ENCODE peak calls at places on chromosomes 4 and X, in six cellular contexts. D, C, J, F, V and K are unnamed samples.

GRCh38 chrX:45596190-45596808 is 395.6 kb upstream of the DIPK2B start:
- DNase-seq in D (no peak), C (peak), J (no peak), F (no peak), V (no peak), K (no peak)

GRCh38 chrX:46279925-46280313 is 265.3 kb downstream of the ZNF674 start:
- DNase-seq in D (no peak), C (peak), J (no peak), F (no peak), V (no peak), K (no peak)

GRCh38 chr4:46649390-46649789 is 259.5 kb upstream of the GABRA2 start:
- DNase-seq in D (no peak), C (no peak), J (no peak), F (no peak), V (no peak), K (no peak)

GRCh38 chr4:19831644-19832285 is 419.9 kb upstream of the SLIT2 start:
- DNase-seq in D (no peak), C (peak), J (no peak), F (no peak), V (no peak), K (no peak)

GRCh38 chr4:89752932-89753598 is 83.9 kb downstream of the SNCA start:
- DNase-seq in D (no peak), C (peak), J (no peak), F (peak), V (no peak), K (peak)

GRCh38 chr4:170079981-170080380 is 9.8 kb downstream of the AADAT start:
- DNase-seq in D (no peak), C (no peak), J (no peak), F (no peak), V (no peak), K (no peak)

GRCh38 chrX:37905436-37906147 is 58.2 kb upstream of the DYNLT3 start:
- DNase-seq in D (no peak), C (no peak), J (no peak), F (peak), V (no peak), K (no peak)

GRCh38 chr4:123444298-123444731 is 47.7 kb downstream of the SPRY1 start:
- DNase-seq in D (peak), C (no peak), J (no peak), F (peak), V (peak), K (no peak)

GRCh38 chr4:25993564-25994185 is 79.7 kb downstream of the SMIM20 start:
- DNase-seq in D (peak), C (no peak), J (no peak), F (no peak), V (no peak), K (no peak)

GRCh38 chr4:137253949-137254348 is 278.3 kb downstream of the PCDH18 start:
- DNase-seq in D (no peak), C (peak), J (no peak), F (peak), V (no peak), K (peak)

GRCh38 chr4:6124386-6125102 is 75.8 kb downstream of the JAKMIP1 start:
- DNase-seq in D (no peak), C (no peak), J (no peak), F (no peak), V (no peak), K (no peak)

GRCh38 chr4:152220201-152220666 is 315.7 kb downstream of the FBXW7 start:
- DNase-seq in D (no peak), C (peak), J (no peak), F (no peak), V (no peak), K (no peak)

GRCh38 chrX:50432760-50433377 is 37.8 kb downstream of the DGKK start:
- DNase-seq in D (no peak), C (no peak), J (no peak), F (no peak), V (no peak), K (no peak)

GRCh38 chr4:54439831-54440243 is 210.7 kb downstream of the PDGFRA start:
- DNase-seq in D (no peak), C (no peak), J (no peak), F (peak), V (peak), K (no peak)

GRCh38 chr4:152784490-152785195 is 4.9 kb downstream of the ARFIP1 start:
- DNase-seq in D (no peak), C (peak), J (no peak), F (peak), V (no peak), K (no peak)

GRCh38 chr4:101420661-101421060 is 73.3 kb upstream of the PPP3CA start:
- DNase-seq in D (no peak), C (peak), J (no peak), F (no peak), V (no peak), K (no peak)

GRCh38 chr4:52861879-52862604 is at the start of gene RASL11B:
- DNase-seq in D (peak), C (peak), J (peak), F (peak), V (peak), K (no peak)

GRCh38 chr4:47270226-47270888 is 193.1 kb downstream of the COMMD8 start:
- DNase-seq in D (no peak), C (no peak), J (no peak), F (no peak), V (no peak), K (no peak)

GRCh38 chrX:101195442-101196173 is 24.0 kb upstream of the DRP2 start:
- DNase-seq in D (no peak), C (no peak), J (no peak), F (no peak), V (no peak), K (no peak)

GRCh38 chrX:134773041-134773440 is 114.8 kb upstream of the PLAC1 start:
- DNase-seq in D (no peak), C (no peak), J (no peak), F (no peak), V (no peak), K (no peak)

GRCh38 chr4:77045490-77045889 is 30.3 kb downstream of the CCNI start:
- DNase-seq in D (no peak), C (peak), J (no peak), F (no peak), V (no peak), K (no peak)

GRCh38 chr4:11151500-11151899 is 277.2 kb downstream of the HS3ST1 start:
- DNase-seq in D (no peak), C (no peak), J (no peak), F (no peak), V (no peak), K (no peak)

GRCh38 chr4:59664771-59665170 is 1535.4 kb upstream of the ADGRL3 start:
- DNase-seq in D (no peak), C (no peak), J (no peak), F (no peak), V (no peak), K (no peak)

GRCh38 chrX:120262781-120263719 is 12.4 kb downstream of the ZBTB33 start:
- DNase-seq in D (no peak), C (no peak), J (no peak), F (no peak), V (no peak), K (no peak)

GRCh38 chr4:146243141-146243882 is 29.0 kb downstream of the REELD1 start:
- DNase-seq in D (peak), C (peak), J (no peak), F (peak), V (peak), K (no peak)

GRCh38 chrX:10965399-10965798 is 145.7 kb upstream of the HCCS start:
- DNase-seq in D (no peak), C (no peak), J (no peak), F (no peak), V (no peak), K (no peak)

GRCh38 chrX:136692271-136692670 is 44.3 kb downstream of the CD40LG start:
- DNase-seq in D (no peak), C (peak), J (no peak), F (peak), V (no peak), K (no peak)

GRCh38 chr4:79207281-79207680 is 118.6 kb downstream of the NAA11 start:
- DNase-seq in D (no peak), C (no peak), J (no peak), F (no peak), V (no peak), K (no peak)

GRCh38 chr4:41213563-41214157 is 682 bp downstream of the APBB2 start:
- DNase-seq in D (no peak), C (no peak), J (peak), F (no peak), V (peak), K (no peak)

GRCh38 chr4:107518076-107518475 is 202.0 kb downstream of the PAPSS1 start:
- DNase-seq in D (no peak), C (no peak), J (no peak), F (no peak), V (no peak), K (no peak)

GRCh38 chr4:107520368-107520767 is 199.7 kb downstream of the PAPSS1 start:
- DNase-seq in D (no peak), C (no peak), J (no peak), F (no peak), V (no peak), K (no peak)

DNA sequence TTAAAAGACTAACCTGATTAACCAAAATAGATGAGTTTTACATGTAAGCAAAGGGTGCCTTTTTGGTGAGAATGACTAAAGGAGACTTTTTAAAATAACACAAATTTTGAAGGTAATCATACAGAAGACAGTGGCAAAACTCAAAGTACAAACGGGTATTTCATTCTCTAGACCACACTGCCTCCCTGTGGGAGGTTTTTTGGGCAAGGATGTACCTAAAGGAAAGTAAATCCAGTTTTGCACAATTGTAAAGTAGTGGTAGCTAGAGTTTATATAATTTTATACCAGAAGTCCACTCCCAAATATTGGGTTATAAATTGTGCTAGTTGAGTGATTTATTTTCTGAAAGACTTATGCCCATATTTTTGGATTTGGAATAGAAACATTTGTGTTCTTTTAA is 201.0 kb downstream of the PAPSS1 start:
- DNase-seq in D (no peak), C (peak), J (no peak), F (peak), V (peak), K (peak)
- TF ChIP-seq CTCF in D (peak), C (peak), J (peak), F (peak), V (no peak), K (peak)

DNA sequence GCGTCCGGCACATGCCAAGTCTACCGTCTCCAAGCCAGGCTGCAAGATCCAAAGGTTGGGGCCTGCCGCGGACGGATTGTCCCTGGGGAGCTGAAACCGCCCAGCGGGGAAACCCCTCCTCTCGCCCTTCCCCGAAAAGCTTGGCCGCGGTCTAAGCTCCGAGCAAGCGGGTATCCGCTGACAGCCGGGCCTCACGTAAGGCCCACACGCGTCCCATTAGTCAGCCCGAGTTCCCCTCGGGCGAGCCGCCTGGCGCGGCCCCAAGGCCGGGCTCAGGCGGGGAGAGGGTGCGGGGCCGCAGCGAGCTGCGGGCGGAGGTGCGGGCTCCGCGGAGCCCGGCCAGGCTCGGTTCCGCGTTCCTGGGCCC is 6.9 kb upstream of the BCOR start:
- DNase-seq in D (no peak), C (no peak), J (peak), F (no peak), V (no peak), K (no peak)
- H3K4me3 ChIP-seq in D (peak), C (peak), J (peak), F (peak), V (peak), K (peak)

GRCh38 chrX:1661048-1661921 is 46.4 kb downstream of the ASMT start:
- DNase-seq in D (peak), C (no peak), J (peak), F (no peak), V (peak), K (no peak)

GRCh38 chrX:1659664-1660461 is 45.0 kb downstream of the ASMT start:
- DNase-seq in D (no peak), C (no peak), J (peak), F (no peak), V (no peak), K (no peak)

GRCh38 chrX:1656379-1656778 is 41.5 kb downstream of the ASMT start:
- DNase-seq in D (no peak), C (no peak), J (no peak), F (no peak), V (no peak), K (no peak)

GRCh38 chrX:1658083-1658463 is 43.2 kb downstream of the ASMT start:
- DNase-seq in D (no peak), C (no peak), J (peak), F (no peak), V (no peak), K (no peak)

DNA sequence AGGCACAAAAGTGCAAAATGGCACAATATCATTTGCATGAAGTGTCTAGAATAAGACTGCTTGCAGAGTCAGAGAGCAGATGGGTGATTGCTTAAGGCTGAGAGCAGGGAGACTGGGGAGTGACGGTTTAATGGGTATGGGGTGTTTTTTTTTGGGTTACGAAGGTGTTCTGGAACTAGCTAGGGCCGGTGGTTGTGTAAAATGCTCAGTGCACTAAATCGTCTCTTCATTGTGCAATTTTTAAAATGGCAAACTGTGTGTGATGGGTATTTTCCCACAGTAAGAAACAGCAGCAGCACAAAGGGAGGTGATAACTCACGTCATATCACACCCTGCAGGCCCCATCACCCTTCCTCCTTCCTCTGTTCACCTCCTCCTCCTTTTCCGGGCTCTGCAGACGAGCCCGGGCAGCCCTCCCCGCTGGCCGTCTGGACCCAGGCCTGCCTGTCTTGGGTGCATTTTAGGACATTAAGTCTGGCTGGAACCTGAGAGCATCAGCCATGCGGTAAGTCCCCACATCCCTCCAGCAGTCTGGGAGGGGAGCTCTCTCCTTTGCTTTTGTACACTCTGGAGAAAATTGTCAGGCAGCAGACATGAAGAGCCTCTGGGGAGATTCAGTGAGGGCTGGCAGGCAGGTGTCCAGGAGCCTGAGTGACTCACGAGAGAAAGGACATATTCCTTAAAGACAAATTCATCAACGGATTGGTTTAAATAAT is 42.7 kb downstream of the ASMT start:
- DNase-seq in D (peak), C (peak), J (peak), F (no peak), V (peak), K (no peak)
- TF ChIP-seq CTCF in D (no peak), C (no peak), J (no peak), F (no peak), V (no peak), K (peak)

GRCh38 chrX:153944800-153945150 is 332 bp upstream of the RENBP start:
- DNase-seq in D (no peak), C (no peak), J (no peak), F (no peak), V (no peak), K (no peak)
- H3K4me3 ChIP-seq in D (no peak), C (no peak), J (peak), F (no peak), V (no peak), K (peak)

GRCh38 chr4:185016946-185017797 is 1.1 kb upstream of the HELT start:
- DNase-seq in D (no peak), C (no peak), J (no peak), F (no peak), V (no peak), K (no peak)

GRCh38 chr4:185015108-185015507 is 3.2 kb upstream of the HELT start:
- DNase-seq in D (no peak), C (no peak), J (no peak), F (no peak), V (no peak), K (no peak)

GRCh38 chr4:185016101-185016940 is 2.0 kb upstream of the HELT start:
- DNase-seq in D (no peak), C (no peak), J (no peak), F (no peak), V (no peak), K (no peak)

GRCh38 chr4:185013715-185014114 is 4.6 kb upstream of the HELT start:
- DNase-seq in D (no peak), C (no peak), J (no peak), F (no peak), V (no peak), K (no peak)

GRCh38 chr4:185011408-185011807 is 6.9 kb upstream of the HELT start:
- DNase-seq in D (no peak), C (no peak), J (no peak), F (no peak), V (no peak), K (no peak)
- TF ChIP-seq CTCF in D (peak), C (peak), J (no peak), F (peak), V (peak), K (peak)

DNA sequence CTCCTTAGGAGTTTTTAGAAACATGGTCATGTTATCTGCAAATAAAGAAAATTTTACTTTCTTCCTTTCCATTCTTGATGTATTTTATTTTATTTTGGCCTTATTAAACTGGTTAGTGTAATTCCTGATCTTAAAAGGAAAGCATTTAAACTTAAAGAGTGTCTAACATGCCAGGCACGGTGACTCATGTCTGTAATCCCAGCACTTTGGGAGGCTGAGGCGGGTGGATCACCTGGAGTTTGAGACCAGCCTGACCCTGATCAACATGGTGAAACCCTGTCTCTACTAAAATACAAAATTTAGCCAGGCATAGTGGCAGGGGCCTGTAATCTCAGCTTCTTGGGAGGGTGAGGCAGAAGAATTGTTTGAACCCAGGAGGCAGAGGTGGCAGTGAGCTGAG is 281.3 kb downstream of the PTTG2 start:
- DNase-seq in D (no peak), C (peak), J (no peak), F (no peak), V (no peak), K (no peak)
- H3K4me3 ChIP-seq in D (no peak), C (no peak), J (no peak), F (no peak), V (no peak), K (no peak)